ENCODE peak calls at places on chromosome 12, in ten cellular contexts. O, G, Y, A, J, C, I, U, K and D are unnamed samples.

GRCh38 chr12:25054783-25055144 is 105.9 kb upstream of the BCAT1 start:
- DNase-seq in K (no peak), J (no peak), A (no peak), C (no peak), O (no peak), I (no peak), G (no peak), U (peak; percentile 78), Y (no peak), D (no peak)

GRCh38 chr12:84069699-84070098 is 842.9 kb downstream of the SLC6A15 start:
- DNase-seq in K (no peak), G (no peak), I (no peak), J (no peak), U (no peak), C (no peak), A (no peak), O (no peak), Y (no peak), D (no peak)

GRCh38 chr12:58920102-58920955 is at the start of gene LRIG3:
- DNase-seq in G (peak; percentile 90), A (no peak), K (peak; percentile 92), O (peak; percentile 88), U (peak; percentile 88), I (peak; percentile 14), C (peak; percentile 50), J (peak; percentile 92), Y (peak; percentile 89), D (peak; percentile 65)

GRCh38 chr12:104482113-104482512 is 25.4 kb downstream of the CHST11 start:
- DNase-seq in C (no peak), Y (no peak), I (no peak), A (no peak), J (no peak), G (no peak), K (no peak), U (no peak), O (no peak), D (no peak)

GRCh38 chr12:63151898-63152700 is 1.1 kb upstream of the AVPR1A start:
- DNase-seq in U (peak; percentile 28), J (peak; percentile 15), A (no peak), G (peak; percentile 58), O (no peak), I (peak; percentile 40), C (peak; percentile 70), Y (peak; percentile 27), K (peak; percentile 88), D (peak; percentile 61)

GRCh38 chr12:75389706-75390105 is 1.2 kb upstream of the GLIPR1L2 start:
- DNase-seq in C (no peak), G (no peak), J (no peak), K (no peak), I (no peak), Y (no peak), U (no peak), A (no peak), O (no peak), D (no peak)

GRCh38 chr12:98217257-98217656 is 298.1 kb upstream of the TMPO start:
- DNase-seq in C (no peak), I (no peak), Y (no peak), O (no peak), J (no peak), A (no peak), G (no peak), U (no peak), K (no peak), D (no peak)

GRCh38 chr12:117907108-117907689 is 61.6 kb downstream of the KSR2 start:
- DNase-seq in U (peak; percentile 13), I (no peak), J (peak; percentile 57), A (no peak), G (no peak), C (no peak), Y (no peak), K (no peak), O (no peak), D (no peak)

GRCh38 chr12:121788176-121788818 is 5.2 kb downstream of the RHOF start:
- DNase-seq in A (no peak), Y (no peak), G (no peak), U (no peak), C (no peak), J (no peak), O (no peak), I (no peak), K (no peak), D (no peak)

GRCh38 chr12:76240281-76240680 is 107.9 kb downstream of the BBS10 start:
- DNase-seq in U (no peak), K (no peak), I (no peak), A (no peak), Y (no peak), O (no peak), G (no peak), J (no peak), C (no peak), D (no peak)

GRCh38 chr12:100827901-100828520 is 33.4 kb downstream of the ANO4 start:
- DNase-seq in I (peak; percentile 11), O (no peak), C (no peak), Y (no peak), K (peak; percentile 65), A (no peak), J (no peak), U (peak; percentile 43), G (peak; percentile 14), D (peak; percentile 10)

GRCh38 chr12:70543444-70543843 is 93.8 kb downstream of the PTPRB start:
- DNase-seq in G (no peak), K (no peak), O (no peak), I (no peak), Y (no peak), U (peak; percentile 89), J (no peak), C (no peak), A (no peak), D (no peak)
- H3K27ac ChIP-seq in G (no peak overlapping the region), K (no peak overlapping the region), O (no peak overlapping the region), I (no peak overlapping the region), Y (no peak overlapping the region), U (no peak overlapping the region), J (no peak overlapping the region), C (no peak overlapping the region), A (no peak overlapping the region), D (peak overlapping the region; percentile 67)

GRCh38 chr12:68534108-68534507 is 76.6 kb upstream of the RAP1B start:
- DNase-seq in U (no peak), J (no peak), O (no peak), I (no peak), Y (no peak), K (no peak), C (no peak), G (no peak), A (no peak), D (no peak)

GRCh38 chr12:68530299-68530698 is 80.4 kb upstream of the RAP1B start:
- DNase-seq in U (no peak), G (no peak), K (no peak), J (no peak), O (no peak), I (no peak), Y (no peak), C (no peak), A (no peak), D (no peak)

GRCh38 chr12:68530965-68531364 is 79.7 kb upstream of the RAP1B start:
- DNase-seq in U (no peak), C (no peak), J (no peak), Y (peak; percentile 43), K (no peak), A (no peak), I (no peak), O (no peak), G (no peak), D (no peak)

GRCh38 chr12:68532204-68532886 is 78.4 kb upstream of the RAP1B start:
- DNase-seq in A (no peak), K (no peak), C (no peak), J (no peak), U (no peak), Y (no peak), I (no peak), G (no peak), O (no peak), D (no peak)

GRCh38 chr12:68532887-68533248 is 77.8 kb upstream of the RAP1B start:
- DNase-seq in A (no peak), O (no peak), C (no peak), G (no peak), Y (no peak), I (no peak), K (no peak), U (no peak), J (no peak), D (no peak)
- H3K27ac ChIP-seq in A (no peak overlapping the region), O (no peak overlapping the region), C (no peak overlapping the region), G (no peak overlapping the region), Y (peak overlapping the region; percentile 78), I (no peak overlapping the region), K (no peak overlapping the region), U (no peak overlapping the region), J (no peak overlapping the region), D (peak overlapping the region; percentile 84)

GRCh38 chr12:90938451-90938850 is 16.5 kb downstream of the CCER1 start:
- DNase-seq in K (no peak), A (no peak), G (no peak), U (peak; percentile 34), I (no peak), O (no peak), J (no peak), Y (no peak), C (no peak), D (no peak)

GRCh38 chr12:90940872-90941499 is 14.0 kb downstream of the CCER1 start:
- DNase-seq in U (peak; percentile 32), G (no peak), Y (no peak), O (no peak), A (no peak), C (no peak), J (no peak), I (peak; percentile 5), K (peak; percentile 55), D (peak; percentile 32)

GRCh38 chr12:90939382-90939781 is 15.6 kb downstream of the CCER1 start:
- DNase-seq in J (no peak), I (no peak), U (no peak), C (no peak), K (no peak), A (no peak), O (no peak), Y (no peak), G (no peak), D (no peak)

GRCh38 chr12:90936230-90937005 is 18.6 kb downstream of the CCER1 start:
- DNase-seq in U (no peak), K (no peak), C (no peak), Y (no peak), I (no peak), A (no peak), G (no peak), J (no peak), O (no peak), D (no peak)
- H3K27ac ChIP-seq in U (no peak overlapping the region), K (no peak overlapping the region), C (no peak overlapping the region), Y (no peak overlapping the region), I (no peak overlapping the region), A (no peak overlapping the region), G (no peak overlapping the region), J (no peak overlapping the region), O (no peak overlapping the region), D (no peak overlapping the region)

DNA sequence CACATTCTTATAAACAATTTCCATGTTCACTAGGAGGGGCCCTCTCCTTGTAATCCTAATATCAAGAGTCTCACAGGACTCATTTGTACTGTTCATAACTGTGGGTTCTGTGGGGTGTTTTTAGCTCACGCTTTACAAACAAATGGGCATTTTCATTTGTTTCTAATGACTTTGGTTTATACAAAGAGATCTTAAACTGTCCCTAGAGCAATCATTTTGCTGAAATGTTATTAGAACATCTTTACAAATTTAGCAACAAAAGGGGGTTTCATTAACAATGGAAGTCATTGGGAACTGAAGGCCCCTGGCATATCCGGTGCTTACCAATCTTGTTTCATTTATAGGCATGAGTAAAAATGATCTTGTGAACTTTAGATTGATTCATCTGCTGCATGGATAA is 370.6 kb downstream of the TRHDE start:
- DNase-seq in Y (no peak), O (no peak), K (no peak), J (no peak), A (no peak), G (no peak), I (no peak), C (no peak), U (no peak), D (no peak)
- H3K27ac ChIP-seq in Y (no peak overlapping the region), O (no peak overlapping the region), K (no peak overlapping the region), J (no peak overlapping the region), A (no peak overlapping the region), G (no peak overlapping the region), I (no peak overlapping the region), C (no peak overlapping the region), U (no peak overlapping the region), D (no peak overlapping the region)